ENCODE peak calls at places on chromosomes 16 and 17, in eight cellular contexts. One of them, this sample, is unnamed.
A peak's percentile ranks its signal among the peaks of the same experiment; 100 is the strongest.

GRCh38 chr17:76278952-76279741 is 14.0 kb downstream of the UBALD2 start:
- DNase-seq in fibroblast of pulmonary artery: peak; percentile 77
- DNase-seq in GM12865: peak; percentile 83
- DNase-seq in HL-60: peak; percentile 79
- DNase-seq in mucosa of descending colon: peak; percentile 91
- DNase-seq in lower leg skin: peak; percentile 79
- DNase-seq in cardiac muscle cell: peak; percentile 89
- DNase-seq in AG09319: peak; percentile 41
- DNase-seq in this sample: no peak

GRCh38 chr17:13599808-13600398 is 1.8 kb downstream of the HS3ST3A1 start:
- DNase-seq in cardiac muscle cell: no peak
- DNase-seq in mucosa of descending colon: no peak
- DNase-seq in AG09319: no peak
- DNase-seq in GM12865: no peak
- DNase-seq in lower leg skin: no peak
- DNase-seq in fibroblast of pulmonary artery: no peak
- DNase-seq in HL-60: no peak
- DNase-seq in this sample: no peak

GRCh38 chr16:85029981-85030381 is 2.4 kb downstream of the KIAA0513 start:
- DNase-seq in AG09319: no peak
- DNase-seq in lower leg skin: no peak
- DNase-seq in HL-60: peak; percentile 75
- DNase-seq in cardiac muscle cell: no peak
- DNase-seq in mucosa of descending colon: no peak
- DNase-seq in GM12865: no peak
- DNase-seq in fibroblast of pulmonary artery: no peak
- DNase-seq in this sample: no peak

GRCh38 chr16:89847056-89847929 is 19.0 kb downstream of the SPIRE2 start:
- DNase-seq in GM12865: no peak
- DNase-seq in cardiac muscle cell: no peak
- DNase-seq in fibroblast of pulmonary artery: no peak
- DNase-seq in HL-60: no peak
- DNase-seq in mucosa of descending colon: peak; percentile 79
- DNase-seq in lower leg skin: no peak
- DNase-seq in AG09319: no peak
- DNase-seq in this sample: no peak

GRCh38 chr17:44961921-44962350 is 6.2 kb downstream of the C1QL1 start:
- DNase-seq in HL-60: peak; percentile 15
- DNase-seq in mucosa of descending colon: no peak
- DNase-seq in cardiac muscle cell: no peak
- DNase-seq in GM12865: no peak
- DNase-seq in AG09319: no peak
- DNase-seq in fibroblast of pulmonary artery: peak; percentile 26
- DNase-seq in lower leg skin: no peak
- DNase-seq in this sample: no peak

GRCh38 chr17:43935926-43936261 is 6.4 kb downstream of the PPY start:
- DNase-seq in cardiac muscle cell: no peak
- DNase-seq in HL-60: no peak
- DNase-seq in mucosa of descending colon: no peak
- DNase-seq in GM12865: no peak
- DNase-seq in fibroblast of pulmonary artery: no peak
- DNase-seq in lower leg skin: no peak
- DNase-seq in AG09319: no peak
- DNase-seq in this sample: no peak

GRCh38 chr16:424623-425081 is 797 bp upstream of the RAB11FIP3 start:
- DNase-seq in mucosa of descending colon: peak; percentile 70
- DNase-seq in lower leg skin: peak; percentile 36
- DNase-seq in fibroblast of pulmonary artery: no peak
- DNase-seq in AG09319: no peak
- DNase-seq in cardiac muscle cell: no peak
- DNase-seq in GM12865: no peak
- DNase-seq in HL-60: no peak
- DNase-seq in this sample: no peak

GRCh38 chr16:6250516-6250915 is 1082.1 kb upstream of the RBFOX1 start:
- DNase-seq in mucosa of descending colon: no peak
- DNase-seq in AG09319: no peak
- DNase-seq in fibroblast of pulmonary artery: no peak
- DNase-seq in HL-60: no peak
- DNase-seq in lower leg skin: no peak
- DNase-seq in GM12865: no peak
- DNase-seq in cardiac muscle cell: no peak
- DNase-seq in this sample: no peak

GRCh38 chr16:66904428-66904845 is 14.2 kb downstream of the CDH16 start:
- DNase-seq in AG09319: no peak
- DNase-seq in HL-60: no peak
- DNase-seq in fibroblast of pulmonary artery: no peak
- DNase-seq in mucosa of descending colon: no peak
- DNase-seq in cardiac muscle cell: no peak
- DNase-seq in GM12865: no peak
- DNase-seq in lower leg skin: no peak
- DNase-seq in this sample: no peak

GRCh38 chr16:50228364-50228868 is 37.9 kb upstream of the ADCY7 start:
- DNase-seq in HL-60: no peak
- DNase-seq in fibroblast of pulmonary artery: no peak
- DNase-seq in cardiac muscle cell: no peak
- DNase-seq in lower leg skin: no peak
- DNase-seq in AG09319: no peak
- DNase-seq in mucosa of descending colon: no peak
- DNase-seq in GM12865: no peak
- DNase-seq in this sample: no peak

GRCh38 chr17:72294487-72294893 is 173.7 kb downstream of the SOX9 start:
- DNase-seq in lower leg skin: no peak
- DNase-seq in GM12865: no peak
- DNase-seq in cardiac muscle cell: no peak
- DNase-seq in AG09319: no peak
- DNase-seq in mucosa of descending colon: no peak
- DNase-seq in HL-60: no peak
- DNase-seq in fibroblast of pulmonary artery: no peak
- DNase-seq in this sample: no peak

GRCh38 chr16:84648595-84649510 is 542 bp downstream of the KLHL36 start:
- DNase-seq in GM12865: peak; percentile 54
- DNase-seq in cardiac muscle cell: peak; percentile 56
- DNase-seq in AG09319: no peak
- DNase-seq in mucosa of descending colon: peak; percentile 83
- DNase-seq in lower leg skin: peak; percentile 30
- DNase-seq in HL-60: peak; percentile 30
- DNase-seq in fibroblast of pulmonary artery: no peak
- DNase-seq in this sample: no peak

GRCh38 chr16:1773703-1774455 is 945 bp upstream of the MRPS34 start:
- DNase-seq in GM12865: no peak
- DNase-seq in lower leg skin: no peak
- DNase-seq in fibroblast of pulmonary artery: no peak
- DNase-seq in AG09319: no peak
- DNase-seq in HL-60: peak; percentile 69
- DNase-seq in cardiac muscle cell: no peak
- DNase-seq in mucosa of descending colon: no peak
- DNase-seq in this sample: no peak

GRCh38 chr16:3020604-3021448 is 658 bp downstream of the TNFRSF12A start:
- DNase-seq in fibroblast of pulmonary artery: peak; percentile 81
- DNase-seq in cardiac muscle cell: peak; percentile 92
- DNase-seq in HL-60: peak; percentile 15
- DNase-seq in AG09319: peak; percentile 70
- DNase-seq in lower leg skin: peak; percentile 53
- DNase-seq in mucosa of descending colon: peak; percentile 84
- DNase-seq in GM12865: peak; percentile 35
- DNase-seq in this sample: peak; percentile 69

GRCh38 chr17:5826384-5826783 is 242.1 kb upstream of the NLRP1 start:
- DNase-seq in fibroblast of pulmonary artery: no peak
- DNase-seq in GM12865: no peak
- DNase-seq in mucosa of descending colon: no peak
- DNase-seq in lower leg skin: no peak
- DNase-seq in HL-60: no peak
- DNase-seq in cardiac muscle cell: no peak
- DNase-seq in AG09319: no peak
- DNase-seq in this sample: peak; percentile 46

GRCh38 chr16:86761117-86761971 is 183.0 kb downstream of the FOXL1 start:
- DNase-seq in cardiac muscle cell: peak; percentile 64
- DNase-seq in fibroblast of pulmonary artery: peak; percentile 72
- DNase-seq in lower leg skin: no peak
- DNase-seq in GM12865: peak; percentile 34
- DNase-seq in mucosa of descending colon: peak; percentile 58
- DNase-seq in AG09319: no peak
- DNase-seq in HL-60: no peak
- DNase-seq in this sample: peak; percentile 17

GRCh38 chr17:8826808-8827435 is 27.8 kb upstream of the MFSD6L start:
- DNase-seq in HL-60: no peak
- DNase-seq in GM12865: no peak
- DNase-seq in cardiac muscle cell: no peak
- DNase-seq in lower leg skin: peak; percentile 6
- DNase-seq in fibroblast of pulmonary artery: no peak
- DNase-seq in mucosa of descending colon: no peak
- DNase-seq in AG09319: no peak
- DNase-seq in this sample: no peak

GRCh38 chr17:27413792-27414191 is 42.5 kb upstream of the KSR1 start:
- DNase-seq in cardiac muscle cell: no peak
- DNase-seq in GM12865: peak; percentile 15
- DNase-seq in fibroblast of pulmonary artery: no peak
- DNase-seq in lower leg skin: no peak
- DNase-seq in mucosa of descending colon: no peak
- DNase-seq in AG09319: no peak
- DNase-seq in HL-60: peak; percentile 33
- DNase-seq in this sample: no peak

GRCh38 chr16:81214745-81215166 is 23.7 kb upstream of the BCO1 start:
- DNase-seq in HL-60: no peak
- DNase-seq in fibroblast of pulmonary artery: peak; percentile 29
- DNase-seq in GM12865: peak; percentile 14
- DNase-seq in mucosa of descending colon: peak; percentile 46
- DNase-seq in cardiac muscle cell: peak; percentile 28
- DNase-seq in lower leg skin: no peak
- DNase-seq in AG09319: no peak
- DNase-seq in this sample: no peak
- TF ChIP-seq CTCF in HL-60: no peak
- TF ChIP-seq CTCF in fibroblast of pulmonary artery: peak; percentile 61
- TF ChIP-seq CTCF in GM12865: no peak
- TF ChIP-seq CTCF in mucosa of descending colon: peak; percentile 9
- TF ChIP-seq CTCF in cardiac muscle cell: peak; percentile 65
- TF ChIP-seq CTCF in lower leg skin: no peak
- TF ChIP-seq CTCF in AG09319: peak; percentile 41
- TF ChIP-seq CTCF in this sample: peak; percentile 75

GRCh38 chr17:79796570-79797491 is at the start of gene CBX8:
- DNase-seq in mucosa of descending colon: peak; percentile 100
- DNase-seq in lower leg skin: peak; percentile 99
- DNase-seq in fibroblast of pulmonary artery: peak; percentile 100
- DNase-seq in GM12865: peak; percentile 100
- DNase-seq in cardiac muscle cell: peak; percentile 100
- DNase-seq in HL-60: peak; percentile 100
- DNase-seq in AG09319: peak; percentile 99
- DNase-seq in this sample: peak; percentile 91
- TF ChIP-seq CTCF in mucosa of descending colon: no peak
- TF ChIP-seq CTCF in lower leg skin: no peak
- TF ChIP-seq CTCF in fibroblast of pulmonary artery: no peak
- TF ChIP-seq CTCF in GM12865: no peak
- TF ChIP-seq CTCF in cardiac muscle cell: no peak
- TF ChIP-seq CTCF in HL-60: no peak
- TF ChIP-seq CTCF in AG09319: no peak
- TF ChIP-seq CTCF in this sample: no peak

DNA sequence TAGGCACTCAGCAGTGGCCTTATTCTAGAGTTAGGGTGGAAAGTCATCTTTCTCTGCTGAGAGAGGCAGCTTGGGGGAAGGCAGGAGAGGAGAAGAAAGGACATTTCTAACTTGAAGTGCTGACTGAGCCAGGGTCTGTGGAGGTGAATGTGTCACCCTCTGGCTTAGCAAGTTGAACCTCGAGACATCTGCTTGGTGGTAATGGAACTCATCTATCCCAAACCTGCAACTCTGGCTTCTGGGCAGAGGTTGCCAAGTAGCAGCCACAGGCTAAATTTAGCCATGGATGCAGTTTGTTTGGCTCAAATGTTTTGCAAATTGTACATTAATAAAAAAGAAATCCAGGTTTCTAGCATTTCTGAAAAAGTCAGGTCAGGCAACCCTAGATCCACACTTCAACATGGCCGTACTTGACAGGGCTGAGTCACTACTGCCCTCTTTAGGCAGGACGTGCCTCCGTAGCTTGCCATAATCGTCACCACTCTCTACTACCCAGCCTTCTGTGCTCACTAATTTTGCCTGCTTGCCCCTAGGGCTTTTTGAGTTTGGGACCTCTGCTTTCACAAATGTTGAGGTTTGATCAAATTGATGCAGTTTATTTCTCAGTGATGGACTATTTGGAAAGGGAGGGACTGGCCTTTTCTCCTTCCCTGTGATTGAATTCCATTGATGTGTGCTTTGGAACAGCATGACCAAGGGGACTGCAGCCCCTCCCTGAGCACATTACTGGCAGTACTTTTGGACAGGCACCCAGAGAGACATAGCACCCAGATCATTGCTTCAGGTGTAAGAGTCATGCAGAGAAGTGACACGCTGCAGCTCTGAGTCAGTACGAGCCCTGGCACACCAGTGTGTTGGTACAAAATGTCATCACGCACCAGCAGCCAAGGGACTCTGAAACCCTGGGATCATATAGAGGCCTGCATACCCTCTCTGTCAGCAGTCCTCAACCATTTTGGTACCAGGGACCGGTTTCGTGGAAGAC is 5.2 kb downstream of the CDH13 start:
- DNase-seq in cardiac muscle cell: no peak
- DNase-seq in lower leg skin: no peak
- DNase-seq in GM12865: peak; percentile 30
- DNase-seq in AG09319: no peak
- DNase-seq in mucosa of descending colon: no peak
- DNase-seq in HL-60: no peak
- DNase-seq in fibroblast of pulmonary artery: no peak
- DNase-seq in this sample: no peak
- TF ChIP-seq CTCF in cardiac muscle cell: peak; percentile 38
- TF ChIP-seq CTCF in lower leg skin: no peak
- TF ChIP-seq CTCF in GM12865: peak; percentile 31
- TF ChIP-seq CTCF in AG09319: peak; percentile 23
- TF ChIP-seq CTCF in mucosa of descending colon: no peak
- TF ChIP-seq CTCF in HL-60: no peak
- TF ChIP-seq CTCF in fibroblast of pulmonary artery: peak; percentile 30
- TF ChIP-seq CTCF in this sample: peak; percentile 30

DNA sequence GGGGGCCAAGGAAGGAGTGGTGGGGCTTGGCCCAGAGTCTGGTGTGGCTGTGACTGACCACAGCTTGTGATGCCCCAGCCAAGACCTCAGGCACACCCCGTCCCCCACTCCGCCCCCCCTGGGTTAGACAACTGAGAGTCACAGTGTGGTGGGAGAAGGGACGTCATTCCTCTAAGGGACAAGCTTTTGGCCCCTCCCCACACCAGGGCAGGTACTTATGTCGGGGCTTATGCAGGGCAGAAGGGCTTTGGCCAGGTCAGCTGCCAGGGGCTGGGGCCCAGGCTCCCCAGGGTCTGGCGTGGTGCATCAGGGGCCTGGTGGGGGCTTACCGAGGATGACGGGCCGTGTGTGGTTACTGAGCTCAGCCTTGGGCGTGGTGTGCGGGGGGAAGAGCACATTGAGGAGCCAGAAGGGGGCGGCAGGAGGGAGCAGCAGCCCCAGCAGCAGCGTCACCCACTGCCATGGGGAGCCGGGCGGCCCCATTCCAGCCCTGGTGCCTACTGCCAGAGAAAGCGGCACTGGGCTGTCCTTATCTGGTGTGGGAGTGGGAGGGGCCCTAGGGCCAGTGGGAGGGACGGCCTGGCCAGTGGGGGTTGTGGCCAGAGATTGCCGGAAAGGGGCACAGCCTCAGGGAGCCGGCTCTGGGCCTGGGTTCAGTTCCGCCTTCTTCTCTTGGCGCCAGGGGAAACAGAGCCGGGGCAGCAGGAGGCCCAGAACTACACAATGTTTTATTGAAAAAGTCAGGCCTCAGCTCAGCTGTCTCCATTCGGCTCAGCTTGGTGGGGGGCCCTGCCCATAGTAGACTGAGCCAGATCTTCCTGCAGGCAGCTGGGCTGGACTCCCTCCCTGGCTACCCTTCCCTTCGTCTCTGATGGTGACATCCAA is at the start of gene LCAT:
- DNase-seq in lower leg skin: no peak
- DNase-seq in AG09319: no peak
- DNase-seq in HL-60: no peak
- DNase-seq in cardiac muscle cell: no peak
- DNase-seq in GM12865: no peak
- DNase-seq in mucosa of descending colon: peak; percentile 59
- DNase-seq in fibroblast of pulmonary artery: no peak
- DNase-seq in this sample: no peak
- TF ChIP-seq CTCF in lower leg skin: no peak
- TF ChIP-seq CTCF in AG09319: no peak
- TF ChIP-seq CTCF in HL-60: no peak
- TF ChIP-seq CTCF in cardiac muscle cell: no peak
- TF ChIP-seq CTCF in GM12865: no peak
- TF ChIP-seq CTCF in mucosa of descending colon: no peak
- TF ChIP-seq CTCF in fibroblast of pulmonary artery: no peak
- TF ChIP-seq CTCF in this sample: no peak